ENCODE peak calls at places on chromosome 20, in nine cellular contexts. X, T, U, W, Q, O, E, H and I are unnamed samples.

GRCh38 chr20:25042531-25043498 is 15.1 kb downstream of the ACSS1 start:
- DNase-seq in X (no peak), T (peak), H (no peak), W (no peak), Q (no peak), O (peak), E (peak), U (no peak), I (no peak)

GRCh38 chr20:14219801-14220461 is 117.5 kb downstream of the FLRT3 start:
- DNase-seq in U (no peak), Q (no peak), T (no peak), E (peak), X (peak), W (no peak), O (no peak), H (peak), I (no peak)

GRCh38 chr20:49278817-49279676 is 1.2 kb upstream of the ZNFX1 start:
- DNase-seq in U (no peak), T (no peak), Q (peak), O (no peak), W (no peak), X (no peak), H (no peak), E (peak), I (peak)

GRCh38 chr20:9889270-9889981 is 50.5 kb upstream of the PAK5 start:
- DNase-seq in X (no peak), U (no peak), T (no peak), W (no peak), E (no peak), O (no peak), Q (peak), H (no peak), I (no peak)

GRCh38 chr20:43744121-43744520 is 17.3 kb upstream of the GTSF1L start:
- DNase-seq in E (no peak), U (no peak), T (no peak), H (no peak), X (no peak), O (peak), Q (no peak), W (no peak), I (no peak)

GRCh38 chr20:47276856-47277541 is 79.5 kb downstream of the ZMYND8 start:
- DNase-seq in O (no peak), X (no peak), W (peak), T (no peak), U (peak), E (no peak), Q (peak), H (no peak), I (no peak)

GRCh38 chr20:64065973-64066341 is 3.0 kb downstream of the TCEA2 start:
- DNase-seq in T (peak), H (peak), E (no peak), U (peak), O (peak), X (no peak), W (peak), Q (peak), I (no peak)

GRCh38 chr20:53749499-53749898 is 155.9 kb upstream of the ZNF217 start:
- DNase-seq in W (no peak), O (no peak), Q (no peak), E (no peak), T (no peak), U (no peak), X (no peak), H (no peak), I (no peak)

GRCh38 chr20:41428285-41428684 is 61.7 kb upstream of the EMILIN3 start:
- DNase-seq in Q (peak), T (peak), E (no peak), W (peak), O (peak), U (peak), H (peak), X (no peak), I (no peak)

GRCh38 chr20:9551808-9552550 is 37.6 kb downstream of the LAMP5 start:
- DNase-seq in E (no peak), Q (no peak), T (no peak), W (peak), X (no peak), U (no peak), O (no peak), H (peak), I (no peak)

GRCh38 chr20:51272392-51272791 is 249.5 kb upstream of the KCNG1 start:
- DNase-seq in Q (peak), X (no peak), E (no peak), H (peak), U (peak), W (no peak), O (no peak), T (no peak), I (no peak)

GRCh38 chr20:23923891-23924435 is 44.4 kb upstream of the CST5 start:
- DNase-seq in W (no peak), U (no peak), X (no peak), H (no peak), Q (no peak), E (no peak), O (no peak), T (no peak), I (peak)

GRCh38 chr20:21257192-21257591 is 45.9 kb upstream of the XRN2 start:
- DNase-seq in X (no peak), T (no peak), E (no peak), H (no peak), W (no peak), O (no peak), U (no peak), Q (no peak), I (no peak)

GRCh38 chr20:57507477-57507876 is 17.5 kb downstream of the CTCFL start:
- DNase-seq in Q (peak), O (no peak), U (peak), X (no peak), T (no peak), E (no peak), H (no peak), W (no peak), I (no peak)

GRCh38 chr20:17759449-17759848 is 59.7 kb downstream of the BANF2 start:
- DNase-seq in W (no peak), E (no peak), O (no peak), H (peak), T (no peak), Q (peak), U (no peak), X (no peak), I (no peak)

GRCh38 chr20:57941121-57941522 is 231.3 kb upstream of the PMEPA1 start:
- DNase-seq in O (no peak), H (no peak), E (no peak), W (no peak), U (no peak), Q (no peak), T (no peak), X (no peak), I (peak)

GRCh38 chr20:7094438-7094997 is 327.0 kb downstream of the BMP2 start:
- DNase-seq in H (peak), X (no peak), E (no peak), W (peak), U (peak), Q (peak), T (no peak), O (peak), I (peak)

GRCh38 chr20:20683481-20683880 is 29.0 kb downstream of the RALGAPA2 start:
- DNase-seq in Q (no peak), T (no peak), O (no peak), U (no peak), X (no peak), H (no peak), W (no peak), E (no peak), I (no peak)

GRCh38 chr20:5513975-5514516 is 197.3 kb upstream of the PROKR2 start:
- DNase-seq in X (no peak), E (no peak), W (no peak), H (peak), O (no peak), Q (peak), T (no peak), U (peak), I (no peak)

GRCh38 chr20:59993736-59994484 is 35.7 kb downstream of the CDH26 start:
- DNase-seq in T (no peak), O (no peak), W (no peak), Q (no peak), U (no peak), H (no peak), E (no peak), X (no peak), I (no peak)

GRCh38 chr20:14562976-14563375 is 225.6 kb upstream of the FLRT3 start:
- DNase-seq in Q (no peak), T (no peak), E (no peak), X (no peak), W (no peak), U (no peak), O (no peak), H (no peak), I (no peak)

GRCh38 chr20:64038579-64039292 is 2.8 kb downstream of the C20orf204 start:
- DNase-seq in U (peak), E (peak), H (peak), O (peak), X (no peak), Q (peak), T (peak), W (peak), I (peak)